ENCODE peak calls at places on chromosomes 12 and 14, in seven cellular contexts. One of them, this sample, is unnamed.

GRCh38 chr14:99148861-99149610 is 123.0 kb downstream of the BCL11B start:
- DNase-seq in right atrium auricular region: no peak
- DNase-seq in heart right ventricle: no peak
- DNase-seq in SK-N-SH: no peak
- DNase-seq in Panc1: no peak
- DNase-seq in testis: no peak
- DNase-seq in neural progenitor cell: no peak
- DNase-seq in this sample: no peak

GRCh38 chr12:93563807-93564538 is 8.5 kb upstream of the SOCS2 start:
- DNase-seq in right atrium auricular region: no peak
- DNase-seq in heart right ventricle: no peak
- DNase-seq in SK-N-SH: no peak
- DNase-seq in Panc1: peak; percentile 98
- DNase-seq in testis: no peak
- DNase-seq in neural progenitor cell: peak; percentile 22
- DNase-seq in this sample: peak; percentile 85

GRCh38 chr12:28622416-28622815 is 432.2 kb downstream of the CCDC91 start:
- DNase-seq in right atrium auricular region: no peak
- DNase-seq in heart right ventricle: no peak
- DNase-seq in SK-N-SH: no peak
- DNase-seq in Panc1: no peak
- DNase-seq in testis: no peak
- DNase-seq in neural progenitor cell: no peak
- DNase-seq in this sample: no peak

GRCh38 chr12:110563702-110564470 is 19.2 kb downstream of the PPTC7 start:
- DNase-seq in right atrium auricular region: no peak
- DNase-seq in heart right ventricle: no peak
- DNase-seq in SK-N-SH: no peak
- DNase-seq in Panc1: no peak
- DNase-seq in testis: peak; percentile 40
- DNase-seq in neural progenitor cell: no peak
- DNase-seq in this sample: no peak

GRCh38 chr14:94213741-94214140 is 39.6 kb downstream of the PPP4R4 start:
- DNase-seq in right atrium auricular region: no peak
- DNase-seq in heart right ventricle: no peak
- DNase-seq in SK-N-SH: no peak
- DNase-seq in Panc1: no peak
- DNase-seq in testis: no peak
- DNase-seq in neural progenitor cell: no peak
- DNase-seq in this sample: no peak

GRCh38 chr12:19140381-19141236 is 11.1 kb downstream of the PLEKHA5 start:
- DNase-seq in right atrium auricular region: no peak
- DNase-seq in heart right ventricle: no peak
- DNase-seq in SK-N-SH: no peak
- DNase-seq in Panc1: no peak
- DNase-seq in testis: no peak
- DNase-seq in neural progenitor cell: no peak
- DNase-seq in this sample: no peak

GRCh38 chr14:95547272-95547625 is 12.4 kb downstream of the GLRX5 start:
- DNase-seq in right atrium auricular region: no peak
- DNase-seq in heart right ventricle: no peak
- DNase-seq in SK-N-SH: no peak
- DNase-seq in Panc1: no peak
- DNase-seq in testis: no peak
- DNase-seq in neural progenitor cell: no peak
- DNase-seq in this sample: no peak

GRCh38 chr14:68792830-68793733 is at the start of gene ZFP36L1:
- DNase-seq in right atrium auricular region: peak; percentile 97
- DNase-seq in heart right ventricle: peak; percentile 93
- DNase-seq in SK-N-SH: peak; percentile 58
- DNase-seq in Panc1: no peak
- DNase-seq in testis: peak; percentile 96
- DNase-seq in neural progenitor cell: peak; percentile 99
- DNase-seq in this sample: peak; percentile 92

GRCh38 chr14:44898547-44898946 is 63.2 kb downstream of the KLHL28 start:
- DNase-seq in right atrium auricular region: no peak
- DNase-seq in heart right ventricle: no peak
- DNase-seq in SK-N-SH: no peak
- DNase-seq in Panc1: no peak
- DNase-seq in testis: no peak
- DNase-seq in neural progenitor cell: no peak
- DNase-seq in this sample: no peak

GRCh38 chr12:53696285-53696654 is 20.4 kb upstream of the ATP5MC2 start:
- DNase-seq in right atrium auricular region: peak; percentile 67
- DNase-seq in heart right ventricle: no peak
- DNase-seq in SK-N-SH: peak; percentile 84
- DNase-seq in Panc1: no peak
- DNase-seq in testis: peak; percentile 78
- DNase-seq in neural progenitor cell: peak; percentile 94
- DNase-seq in this sample: peak; percentile 90

GRCh38 chr12:93978553-93978952 is 169.8 kb upstream of the PLXNC1 start:
- DNase-seq in right atrium auricular region: peak; percentile 71
- DNase-seq in heart right ventricle: no peak
- DNase-seq in SK-N-SH: no peak
- DNase-seq in Panc1: no peak
- DNase-seq in testis: no peak
- DNase-seq in neural progenitor cell: no peak
- DNase-seq in this sample: peak; percentile 8

GRCh38 chr12:83615152-83615551 is 928.4 kb downstream of the TMTC2 start:
- DNase-seq in right atrium auricular region: no peak
- DNase-seq in heart right ventricle: no peak
- DNase-seq in SK-N-SH: no peak
- DNase-seq in Panc1: no peak
- DNase-seq in testis: no peak
- DNase-seq in neural progenitor cell: no peak
- DNase-seq in this sample: no peak

DNA sequence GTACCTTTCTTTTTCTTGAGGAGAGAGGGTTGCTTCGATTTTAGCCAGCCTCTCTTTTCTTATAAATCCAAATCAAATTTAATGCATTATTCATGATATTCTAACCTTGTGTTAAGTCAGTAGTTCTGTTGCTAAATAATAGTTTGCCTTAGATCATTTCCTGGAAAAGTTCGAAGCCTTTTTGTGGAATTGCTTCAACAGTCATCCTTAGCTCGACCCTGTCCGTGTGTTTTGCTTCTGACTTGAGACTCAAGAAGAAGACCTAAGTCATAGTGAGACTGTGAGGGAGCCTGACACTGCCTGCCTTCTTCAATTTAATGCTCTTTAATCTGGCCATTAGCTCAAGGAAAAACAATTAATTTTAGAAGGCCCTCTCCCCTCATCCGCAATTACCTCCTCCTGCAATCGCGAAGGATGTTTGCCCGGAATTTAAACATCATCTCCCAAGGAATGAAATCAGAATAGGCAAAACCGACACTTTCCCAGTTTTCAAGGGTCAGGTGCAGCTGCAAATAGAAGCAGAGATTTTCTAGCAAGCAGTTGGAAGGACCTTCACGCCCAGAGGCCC is 453 bp upstream of the SLC4A8 start:
- DNase-seq in right atrium auricular region: no peak
- DNase-seq in heart right ventricle: no peak
- DNase-seq in SK-N-SH: no peak
- DNase-seq in Panc1: no peak
- DNase-seq in testis: no peak
- DNase-seq in neural progenitor cell: no peak
- DNase-seq in this sample: no peak
- H3K4me3 ChIP-seq in right atrium auricular region: peak overlapping the region; percentile 25
- H3K4me3 ChIP-seq in heart right ventricle: no peak overlapping the region
- H3K4me3 ChIP-seq in SK-N-SH: peak overlapping the region; percentile 84
- H3K4me3 ChIP-seq in Panc1: peak overlapping the region; percentile 60
- H3K4me3 ChIP-seq in testis: peak overlapping the region; percentile 73
- H3K4me3 ChIP-seq in neural progenitor cell: no peak overlapping the region
- H3K4me3 ChIP-seq in this sample: no peak overlapping the region

GRCh38 chr12:49018282-49019119 is at the start of gene PRKAG1:
- DNase-seq in right atrium auricular region: peak; percentile 97
- DNase-seq in heart right ventricle: peak; percentile 96
- DNase-seq in SK-N-SH: peak; percentile 98
- DNase-seq in Panc1: peak; percentile 75
- DNase-seq in testis: peak; percentile 97
- DNase-seq in neural progenitor cell: peak; percentile 99
- DNase-seq in this sample: peak; percentile 97

GRCh38 chr12:49012739-49013138 is 5.8 kb downstream of the PRKAG1 start:
- DNase-seq in right atrium auricular region: no peak
- DNase-seq in heart right ventricle: no peak
- DNase-seq in SK-N-SH: no peak
- DNase-seq in Panc1: no peak
- DNase-seq in testis: no peak
- DNase-seq in neural progenitor cell: no peak
- DNase-seq in this sample: no peak

GRCh38 chr12:49017764-49018281 is 753 bp downstream of the PRKAG1 start:
- DNase-seq in right atrium auricular region: no peak
- DNase-seq in heart right ventricle: no peak
- DNase-seq in SK-N-SH: peak; percentile 60
- DNase-seq in Panc1: no peak
- DNase-seq in testis: no peak
- DNase-seq in neural progenitor cell: no peak
- DNase-seq in this sample: no peak

GRCh38 chr12:49013403-49013802 is 5.2 kb downstream of the PRKAG1 start:
- DNase-seq in right atrium auricular region: no peak
- DNase-seq in heart right ventricle: no peak
- DNase-seq in SK-N-SH: no peak
- DNase-seq in Panc1: no peak
- DNase-seq in testis: no peak
- DNase-seq in neural progenitor cell: no peak
- DNase-seq in this sample: no peak

DNA sequence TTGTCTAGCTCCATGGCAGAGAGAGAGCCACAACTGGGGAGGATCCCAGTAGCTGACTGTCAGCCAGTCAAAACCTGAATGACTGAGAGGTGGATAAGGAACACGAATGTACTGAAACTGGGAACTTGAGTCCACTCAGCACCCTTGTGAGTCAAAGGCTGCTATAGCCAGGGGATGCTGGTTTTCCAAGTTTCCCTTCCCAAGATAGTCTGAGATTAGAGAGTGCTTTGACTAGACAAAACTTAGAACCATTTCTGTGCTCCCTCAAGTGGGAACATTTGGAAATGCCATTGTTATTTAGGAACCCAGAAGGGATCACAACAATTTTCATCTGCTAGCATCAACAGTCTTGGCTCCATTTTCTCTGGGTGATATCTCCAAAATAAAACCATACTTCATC is 4.0 kb downstream of the PRKAG1 start:
- DNase-seq in right atrium auricular region: no peak
- DNase-seq in heart right ventricle: no peak
- DNase-seq in SK-N-SH: no peak
- DNase-seq in Panc1: no peak
- DNase-seq in testis: no peak
- DNase-seq in neural progenitor cell: no peak
- DNase-seq in this sample: no peak
- TF ChIP-seq CTCF in right atrium auricular region: peak; percentile 37
- TF ChIP-seq CTCF in heart right ventricle: peak; percentile 12
- TF ChIP-seq CTCF in SK-N-SH: peak; percentile 46
- TF ChIP-seq CTCF in Panc1: peak; percentile 51
- TF ChIP-seq CTCF in testis: no peak
- TF ChIP-seq CTCF in neural progenitor cell: peak; percentile 14
- TF ChIP-seq CTCF in this sample: peak; percentile 45

DNA sequence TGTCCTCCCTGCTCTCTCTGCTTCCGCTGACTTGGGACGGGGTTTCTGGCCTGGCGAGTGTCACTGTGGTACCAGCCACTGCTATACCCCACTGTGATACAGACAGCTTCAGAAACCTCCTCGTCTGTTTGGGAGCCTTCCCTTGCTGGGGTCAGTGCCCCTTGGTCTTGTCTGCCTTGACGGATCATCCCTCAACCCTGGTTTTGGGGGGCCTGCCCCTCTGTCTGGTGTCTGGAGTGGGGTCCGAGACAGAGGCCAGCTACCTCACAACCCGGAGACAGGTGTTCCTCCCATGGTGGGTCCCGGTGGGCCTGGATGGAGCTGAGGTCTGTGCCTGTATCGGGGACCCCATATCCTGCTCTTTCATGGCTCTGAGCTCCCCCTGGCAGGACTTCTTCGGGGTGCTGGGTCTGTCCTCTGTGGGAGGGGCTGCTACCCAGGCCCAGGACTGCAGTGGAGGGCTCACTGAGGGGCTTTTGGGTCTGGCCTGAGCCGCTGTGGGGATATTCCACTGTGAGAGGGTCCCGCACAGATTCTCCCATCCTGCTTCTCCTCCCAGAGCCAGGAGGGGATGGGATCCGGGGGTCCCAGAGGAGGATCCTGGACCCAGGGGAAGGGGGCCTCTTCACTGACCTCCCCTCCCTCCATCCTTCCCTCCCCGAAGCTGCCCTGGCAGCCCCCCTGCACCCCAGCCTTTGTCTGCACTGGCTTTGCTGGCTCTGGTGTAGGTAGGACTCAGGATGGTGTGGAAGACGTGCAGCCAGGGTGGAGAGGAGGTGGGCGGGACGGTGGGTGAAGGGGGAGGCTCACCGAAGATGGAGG is 365.5 kb downstream of the TMEM121 start:
- DNase-seq in right atrium auricular region: no peak
- DNase-seq in heart right ventricle: peak; percentile 2
- DNase-seq in SK-N-SH: no peak
- DNase-seq in Panc1: no peak
- DNase-seq in testis: no peak
- DNase-seq in neural progenitor cell: no peak
- DNase-seq in this sample: no peak
- H3K9me3 ChIP-seq in right atrium auricular region: no peaks in the 10 kb centered on the region
- H3K9me3 ChIP-seq in heart right ventricle: no peaks in the 10 kb centered on the region
- H3K9me3 ChIP-seq in SK-N-SH: no peaks in the 10 kb centered on the region
- H3K9me3 ChIP-seq in Panc1: no peaks in the 10 kb centered on the region
- H3K9me3 ChIP-seq in testis: no peaks in the 10 kb centered on the region
- H3K9me3 ChIP-seq in neural progenitor cell: no peaks in the 10 kb centered on the region
- H3K9me3 ChIP-seq in this sample: no peaks in the 10 kb centered on the region

GRCh38 chr14:61670576-61670975 is 24.7 kb upstream of the HIF1A start:
- DNase-seq in right atrium auricular region: no peak
- DNase-seq in heart right ventricle: no peak
- DNase-seq in SK-N-SH: no peak
- DNase-seq in Panc1: no peak
- DNase-seq in testis: no peak
- DNase-seq in neural progenitor cell: no peak
- DNase-seq in this sample: peak; percentile 42

GRCh38 chr14:61668267-61668666 is 27.0 kb upstream of the HIF1A start:
- DNase-seq in right atrium auricular region: no peak
- DNase-seq in heart right ventricle: no peak
- DNase-seq in SK-N-SH: no peak
- DNase-seq in Panc1: no peak
- DNase-seq in testis: no peak
- DNase-seq in neural progenitor cell: no peak
- DNase-seq in this sample: no peak

GRCh38 chr14:61673305-61673704 is 22.0 kb upstream of the HIF1A start:
- DNase-seq in right atrium auricular region: no peak
- DNase-seq in heart right ventricle: no peak
- DNase-seq in SK-N-SH: no peak
- DNase-seq in Panc1: no peak
- DNase-seq in testis: no peak
- DNase-seq in neural progenitor cell: no peak
- DNase-seq in this sample: no peak

GRCh38 chr14:61672796-61673195 is 22.5 kb upstream of the HIF1A start:
- DNase-seq in right atrium auricular region: no peak
- DNase-seq in heart right ventricle: no peak
- DNase-seq in SK-N-SH: no peak
- DNase-seq in Panc1: no peak
- DNase-seq in testis: no peak
- DNase-seq in neural progenitor cell: no peak
- DNase-seq in this sample: no peak

DNA sequence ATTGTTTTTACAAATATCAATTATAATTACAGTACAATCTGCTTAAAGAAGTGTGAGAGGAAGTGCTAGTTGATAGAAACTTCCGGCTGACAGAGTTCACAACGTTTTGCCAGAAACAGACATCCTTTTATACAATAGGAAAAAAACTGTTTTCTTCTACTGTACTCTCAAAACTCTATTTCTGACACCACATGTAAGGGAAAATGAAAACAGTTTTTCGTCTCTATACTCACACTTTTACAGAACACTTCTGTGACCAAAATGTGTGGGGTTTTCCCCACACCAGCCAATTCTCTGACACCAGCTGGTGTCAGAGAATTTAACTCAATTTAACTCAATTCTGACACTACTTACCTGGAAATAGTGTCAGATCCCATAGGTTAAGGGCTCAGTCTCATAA is 24.2 kb upstream of the HIF1A start:
- DNase-seq in right atrium auricular region: no peak
- DNase-seq in heart right ventricle: no peak
- DNase-seq in SK-N-SH: no peak
- DNase-seq in Panc1: no peak
- DNase-seq in testis: no peak
- DNase-seq in neural progenitor cell: no peak
- DNase-seq in this sample: no peak
- H3K4me3 ChIP-seq in right atrium auricular region: no peak overlapping the region
- H3K4me3 ChIP-seq in heart right ventricle: no peak overlapping the region
- H3K4me3 ChIP-seq in SK-N-SH: no peak overlapping the region
- H3K4me3 ChIP-seq in Panc1: no peak overlapping the region
- H3K4me3 ChIP-seq in testis: no peak overlapping the region
- H3K4me3 ChIP-seq in neural progenitor cell: no peak overlapping the region
- H3K4me3 ChIP-seq in this sample: no peak overlapping the region